ENCODE peak calls at places on chromosomes 11 and 22, in nine cellular contexts. D is upper lobe of right lung, L is NB4, M is thoracic aorta, R is transverse colon, G is BJ, P is AG04450, Z is mammary epithelial cell, Q is RWPE2. N is an unnamed sample.

GRCh38 chr22:37663521-37664140 is 5.1 kb downstream of the PDXP start:
- DNase-seq in Q (no peak), M (no peak), G (no peak), R (no peak), L (no peak), P (no peak), D (no peak), Z (no peak), N (no peak)

GRCh38 chr11:60931897-60932296 is 7.6 kb downstream of the TMEM132A start:
- DNase-seq in P (no peak), R (peak; percentile 30), D (peak; percentile 60), Q (no peak), M (no peak), G (no peak), L (no peak), Z (no peak), N (no peak)

GRCh38 chr22:48489551-48490512 is 1337.8 kb downstream of the BRD1 start:
- DNase-seq in P (no peak), D (peak; percentile 69), L (no peak), R (no peak), G (no peak), Q (no peak), Z (no peak), M (no peak), N (no peak)

GRCh38 chr22:45009881-45010531 is at the start of gene PHF21B:
- DNase-seq in Z (peak; percentile 9), D (no peak), L (no peak), Q (no peak), R (no peak), G (no peak), M (no peak), P (no peak), N (peak; percentile 18)

GRCh38 chr11:134562176-134562575 is 150.1 kb upstream of the B3GAT1 start:
- DNase-seq in R (no peak), M (no peak), D (peak; percentile 15), P (no peak), G (no peak), L (no peak), Z (no peak), Q (peak; percentile 11), N (no peak)

GRCh38 chr22:37634505-37635002 is 4.9 kb upstream of the SH3BP1 start:
- DNase-seq in L (no peak), P (no peak), Z (no peak), R (no peak), Q (no peak), D (no peak), M (no peak), G (no peak), N (no peak)

GRCh38 chr22:46737105-46737975 is 712 bp downstream of the CERK start:
- DNase-seq in Q (no peak), G (no peak), M (no peak), P (no peak), L (peak; percentile 68), Z (no peak), D (no peak), R (peak; percentile 59), N (no peak)

GRCh38 chr11:75164318-75164827 is 13.5 kb downstream of the SLCO2B1 start:
- DNase-seq in Z (no peak), G (no peak), M (no peak), D (no peak), L (no peak), Q (no peak), P (no peak), R (no peak), N (no peak)

GRCh38 chr22:11605468-11605981 is 3922.5 kb upstream of the OR11H1 start:
- DNase-seq in G (no peak), Q (peak; percentile 68), D (peak; percentile 65), P (no peak), R (no peak), L (no peak), Z (no peak), M (no peak), N (no peak)

GRCh38 chr11:23947883-23948282 is 549.0 kb upstream of the LUZP2 start:
- DNase-seq in P (no peak), Z (no peak), Q (no peak), D (no peak), L (no peak), M (no peak), G (no peak), R (no peak), N (no peak)

DNA sequence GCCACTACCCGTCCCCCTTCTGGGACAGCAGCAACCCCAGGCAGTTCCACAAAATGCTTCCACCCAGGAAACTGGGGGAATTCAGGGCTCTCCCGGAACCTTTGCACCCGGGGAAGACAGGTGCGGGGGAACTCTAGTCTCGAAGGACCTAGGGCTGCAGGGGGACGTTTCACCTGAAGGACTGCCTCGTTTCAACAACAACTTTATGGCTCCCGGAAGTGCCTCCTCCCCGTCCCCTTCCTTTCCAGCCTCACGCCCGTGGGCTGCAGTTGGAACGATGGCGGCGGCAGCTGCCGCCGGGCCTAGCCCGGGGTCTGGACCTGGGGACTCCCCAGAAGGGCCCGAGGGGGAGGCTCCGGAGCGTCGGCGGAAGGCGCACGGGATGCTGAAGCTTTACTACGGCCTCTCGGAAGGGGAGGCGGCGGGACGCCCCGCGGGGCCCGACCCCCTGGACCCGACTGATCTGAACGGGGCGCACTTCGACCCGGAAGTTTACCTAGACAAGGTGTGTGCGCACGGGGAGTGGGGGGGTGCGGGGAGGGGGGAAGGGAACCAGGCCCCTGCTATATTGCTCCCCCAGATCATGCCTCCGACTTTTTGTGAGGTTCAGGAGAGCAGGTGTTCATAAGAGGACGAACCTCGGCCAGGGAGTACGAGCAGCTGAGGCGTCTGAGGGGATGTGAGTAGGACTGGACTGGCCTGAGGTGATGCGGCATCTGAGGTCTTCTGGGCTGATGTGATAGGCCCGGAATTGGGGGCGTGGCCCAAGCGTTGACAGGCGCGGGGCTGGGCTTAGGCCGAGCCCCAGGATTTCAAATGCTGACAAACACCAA is at the start of gene VPS51:
- DNase-seq in L (peak; percentile 95), R (peak; percentile 92), P (peak; percentile 74), G (no peak), D (peak; percentile 94), Z (peak; percentile 83), Q (peak; percentile 90), M (peak; percentile 72), N (peak; percentile 83)
- TF ChIP-seq CTCF in L (no peak), R (no peak), P (no peak), G (no peak), D (no peak), Z (no peak), Q (no peak), M (no peak), N (no peak)

GRCh38 chr11:99368579-99368978 is 347.8 kb downstream of the CNTN5 start:
- DNase-seq in G (no peak), M (no peak), D (no peak), R (no peak), L (no peak), Q (no peak), Z (no peak), P (no peak), N (peak; percentile 24)

GRCh38 chr11:99366476-99366992 is 345.8 kb downstream of the CNTN5 start:
- DNase-seq in L (no peak), Q (no peak), G (no peak), D (no peak), P (no peak), Z (no peak), R (no peak), M (no peak), N (no peak)

GRCh38 chr11:99376463-99376862 is 355.7 kb downstream of the CNTN5 start:
- DNase-seq in R (no peak), P (no peak), Q (no peak), M (no peak), G (no peak), Z (no peak), L (no peak), D (no peak), N (no peak)

GRCh38 chr11:99370557-99371200 is 349.9 kb downstream of the CNTN5 start:
- DNase-seq in Q (no peak), M (no peak), L (no peak), P (peak; percentile 23), D (no peak), R (no peak), G (no peak), Z (no peak), N (peak; percentile 44)

GRCh38 chr11:99371257-99371656 is 350.5 kb downstream of the CNTN5 start:
- DNase-seq in G (no peak), P (no peak), Z (no peak), Q (no peak), M (no peak), R (no peak), L (no peak), D (no peak), N (no peak)
- H3K4me3 ChIP-seq in G (no peak overlapping the region), P (no peak overlapping the region), Z (no peak overlapping the region), Q (no peak overlapping the region), M (no peak overlapping the region), R (no peak overlapping the region), L (no peak overlapping the region), D (no peak overlapping the region), N (no peak overlapping the region)

GRCh38 chr22:36171941-36172340 is 11.4 kb upstream of the APOL3 start:
- DNase-seq in P (no peak), R (no peak), G (no peak), Q (no peak), D (no peak), Z (no peak), M (no peak), L (no peak), N (no peak)

GRCh38 chr22:36180038-36180880 is 19.7 kb upstream of the APOL3 start:
- DNase-seq in D (peak; percentile 91), M (peak; percentile 72), Z (peak; percentile 35), L (peak; percentile 68), R (peak; percentile 87), Q (no peak), P (no peak), G (no peak), N (peak; percentile 33)

GRCh38 chr22:36180928-36181327 is 20.4 kb upstream of the APOL3 start:
- DNase-seq in D (no peak), Q (no peak), M (no peak), L (no peak), R (no peak), G (no peak), P (no peak), Z (no peak), N (no peak)

GRCh38 chr22:36177160-36177559 is 16.6 kb upstream of the APOL3 start:
- DNase-seq in Z (no peak), M (no peak), Q (no peak), D (no peak), G (no peak), R (no peak), L (no peak), P (no peak), N (no peak)

GRCh38 chr22:36175892-36176291 is 15.3 kb upstream of the APOL3 start:
- DNase-seq in G (no peak), D (no peak), M (no peak), R (no peak), Q (no peak), L (no peak), P (no peak), Z (no peak), N (no peak)
- TF ChIP-seq CTCF in G (peak; percentile 1), D (no peak), M (no peak), R (no peak), Q (no peak), L (no peak), P (no peak), Z (no peak), N (no peak)

GRCh38 chr22:31923166-31923565 is 21.2 kb upstream of the YWHAH start:
- DNase-seq in M (no peak), R (peak; percentile 31), G (no peak), Z (no peak), D (no peak), P (no peak), Q (no peak), L (peak; percentile 55), N (no peak)
- H3K4me3 ChIP-seq in M (no peak overlapping the region), R (no peak overlapping the region), G (no peak overlapping the region), Z (no peak overlapping the region), D (no peak overlapping the region), P (no peak overlapping the region), Q (no peak overlapping the region), L (no peak overlapping the region), N (no peak overlapping the region)

GRCh38 chr11:69052343-69053168 is 3.8 kb downstream of the TPCN2 start:
- DNase-seq in M (no peak), P (no peak), G (no peak), Q (peak; percentile 54), L (peak; percentile 62), R (no peak), D (no peak), Z (no peak), N (no peak)
- TF ChIP-seq CTCF in M (no peak), P (no peak), G (no peak), Q (no peak), L (no peak), R (no peak), D (no peak), Z (no peak), N (no peak)

N was measured in astrocyte of the cerebellum.